ENCODE peak calls at places on chromosomes 3 and 15, in eight cellular contexts. Z, T, M, C, I, Q, V and X are unnamed samples.

GRCh38 chr15:68400066-68400456 is 31.9 kb downstream of the ITGA11 start:
- DNase-seq in T (no peak), I (no peak), V (peak; percentile 39), Q (no peak), M (no peak), Z (no peak), C (no peak), X (no peak)

GRCh38 chr3:61807865-61808276 is 246.5 kb downstream of the PTPRG start:
- DNase-seq in Z (peak; percentile 85), Q (no peak), V (no peak), I (no peak), M (no peak), T (no peak), C (no peak), X (no peak)

GRCh38 chr15:35545316-35545824 is 595 bp downstream of the DPH6 start:
- DNase-seq in M (peak; percentile 59), V (peak; percentile 70), C (no peak), I (peak; percentile 43), Q (peak; percentile 45), T (no peak), Z (peak; percentile 54), X (peak; percentile 28)

GRCh38 chr3:195119461-195120198 is 151.3 kb downstream of the XXYLT1 start:
- DNase-seq in I (no peak), Q (no peak), V (peak; percentile 97), C (no peak), Z (no peak), T (no peak), M (peak; percentile 80), X (no peak)

GRCh38 chr15:89105147-89105546 is 16.9 kb downstream of the ABHD2 start:
- DNase-seq in V (peak; percentile 97), M (no peak), I (no peak), T (no peak), Q (no peak), Z (no peak), C (no peak), X (no peak)

GRCh38 chr3:51371943-51372557 is 13.0 kb upstream of the MANF start:
- DNase-seq in I (no peak), Q (peak; percentile 65), C (peak; percentile 56), T (no peak), V (peak; percentile 88), Z (peak; percentile 70), M (peak; percentile 56), X (peak; percentile 57)

GRCh38 chr15:58053236-58054153 is 12.0 kb downstream of the ALDH1A2 start:
- DNase-seq in Q (no peak), M (no peak), T (no peak), I (no peak), Z (no peak), V (no peak), C (no peak), X (no peak)

GRCh38 chr3:52053307-52054304 is 2.8 kb downstream of the DUSP7 start:
- DNase-seq in M (no peak), I (no peak), V (peak; percentile 61), Z (no peak), T (no peak), Q (no peak), C (no peak), X (no peak)

GRCh38 chr3:13419356-13420050 is 619 bp downstream of the NUP210 start:
- DNase-seq in I (peak; percentile 44), Q (peak; percentile 58), T (no peak), Z (peak; percentile 75), V (no peak), C (peak; percentile 33), M (no peak), X (peak; percentile 53)

GRCh38 chr3:123421353-123422174 is 27.3 kb downstream of the ADCY5 start:
- DNase-seq in Q (peak; percentile 35), Z (no peak), M (no peak), V (peak; percentile 12), C (no peak), T (no peak), I (peak; percentile 61), X (no peak)

GRCh38 chr3:25441234-25441856 is 13.3 kb downstream of the RARB start:
- DNase-seq in C (no peak), I (no peak), T (no peak), M (no peak), Z (no peak), Q (no peak), V (no peak), X (no peak)

GRCh38 chr3:70028311-70028710 is 28.8 kb downstream of the SAMMSON start:
- DNase-seq in C (no peak), V (no peak), Q (no peak), M (no peak), Z (no peak), I (no peak), T (no peak), X (no peak)

DNA sequence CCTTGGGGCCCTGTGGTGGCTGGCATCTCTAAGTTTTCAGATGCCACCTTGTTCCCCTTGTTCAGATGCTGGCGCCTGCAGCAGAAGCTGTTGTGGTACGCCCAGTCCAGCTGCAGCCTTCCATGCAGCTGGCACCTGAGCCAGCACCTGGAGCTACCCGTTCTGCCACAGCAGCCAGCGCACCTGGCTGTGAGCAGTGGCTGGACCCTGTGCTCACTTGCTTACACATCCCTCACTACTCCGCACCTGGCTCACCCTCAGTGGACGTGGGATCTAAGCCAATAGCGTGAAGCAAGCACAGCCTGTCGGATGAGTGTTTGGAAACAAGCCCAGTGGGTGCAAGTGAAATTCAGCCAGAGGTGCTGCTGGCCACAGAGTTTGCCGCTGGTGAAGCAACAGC is 607.5 kb upstream of the BCHE start:
- DNase-seq in Z (no peak), I (no peak), C (no peak), V (no peak), T (no peak), M (no peak), Q (no peak), X (no peak)
- TF ChIP-seq CTCF in Z (no peak), I (no peak), C (no peak), V (no peak), T (no peak), M (no peak), Q (no peak), X (no peak)

DNA sequence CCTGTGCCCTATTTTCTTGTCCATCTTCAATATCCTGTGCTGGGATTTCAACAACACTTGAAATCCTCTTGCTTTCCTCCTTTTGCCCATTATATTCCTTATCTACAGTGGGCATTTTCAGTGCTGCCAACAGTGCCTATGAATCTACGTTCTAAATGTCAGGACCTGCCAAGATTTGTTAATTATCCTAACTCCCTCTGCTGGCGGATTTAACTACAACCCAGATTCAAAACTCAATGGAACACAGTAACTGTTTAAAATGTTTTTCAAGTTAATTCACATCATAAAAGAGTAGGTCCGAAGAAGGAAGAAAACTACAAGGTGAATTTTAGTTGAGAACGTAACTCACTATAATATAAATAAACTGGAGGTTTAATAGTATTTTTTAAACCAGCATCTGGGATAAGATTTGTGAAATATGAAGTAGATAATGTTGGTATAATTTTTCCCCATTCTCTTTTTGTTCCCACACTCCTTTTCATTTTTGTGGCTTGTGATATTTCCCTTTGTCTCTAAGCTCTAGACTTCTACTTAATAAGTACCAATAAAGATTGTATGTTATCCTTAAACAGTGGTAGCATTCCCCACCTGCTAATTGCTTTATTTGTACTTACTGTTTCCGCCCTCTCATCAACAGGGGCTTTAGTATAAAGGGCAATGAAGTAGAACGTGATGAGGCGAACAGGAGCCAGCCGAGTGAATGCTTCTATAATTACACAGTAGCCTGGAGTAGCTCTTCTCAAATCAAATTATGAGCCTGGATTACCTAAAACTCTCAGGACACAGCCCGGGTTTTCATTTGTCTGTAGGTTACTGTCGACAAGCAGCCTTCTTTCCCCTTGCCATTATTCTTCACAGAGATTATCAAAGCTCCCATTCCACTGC is 302.5 kb upstream of the ATP11B start:
- DNase-seq in V (peak; percentile 10), Z (peak; percentile 33), I (no peak), T (no peak), Q (peak; percentile 11), C (no peak), M (no peak), X (no peak)
- TF ChIP-seq CTCF in V (no peak), Z (peak; percentile 31), I (peak; percentile 32), T (peak; percentile 42), Q (peak; percentile 24), C (peak; percentile 64), M (peak; percentile 25), X (peak; percentile 67)

GRCh38 chr3:46408853-46409252 is 1.8 kb downstream of the CCRL2 start:
- DNase-seq in Q (no peak), M (no peak), V (no peak), T (no peak), C (no peak), I (no peak), Z (no peak), X (no peak)

GRCh38 chr3:46412786-46413298 is 5.8 kb downstream of the CCRL2 start:
- DNase-seq in I (no peak), V (no peak), Z (no peak), C (no peak), Q (no peak), M (no peak), T (no peak), X (no peak)

GRCh38 chr3:46409735-46410489 is 2.9 kb downstream of the CCRL2 start:
- DNase-seq in V (no peak), T (no peak), C (no peak), I (peak; percentile 41), Q (no peak), M (no peak), Z (no peak), X (no peak)

GRCh38 chr3:46410669-46411068 is 3.6 kb downstream of the CCRL2 start:
- DNase-seq in Q (no peak), C (no peak), T (no peak), V (no peak), M (no peak), I (no peak), Z (no peak), X (no peak)

GRCh38 chr3:46411271-46411670 is 4.2 kb downstream of the CCRL2 start:
- DNase-seq in Z (no peak), Q (no peak), V (no peak), M (no peak), T (no peak), C (no peak), I (no peak), X (no peak)
- TF ChIP-seq CTCF in Z (no peak), Q (no peak), V (no peak), M (peak; percentile 14), T (no peak), C (peak; percentile 36), I (no peak), X (no peak)

DNA sequence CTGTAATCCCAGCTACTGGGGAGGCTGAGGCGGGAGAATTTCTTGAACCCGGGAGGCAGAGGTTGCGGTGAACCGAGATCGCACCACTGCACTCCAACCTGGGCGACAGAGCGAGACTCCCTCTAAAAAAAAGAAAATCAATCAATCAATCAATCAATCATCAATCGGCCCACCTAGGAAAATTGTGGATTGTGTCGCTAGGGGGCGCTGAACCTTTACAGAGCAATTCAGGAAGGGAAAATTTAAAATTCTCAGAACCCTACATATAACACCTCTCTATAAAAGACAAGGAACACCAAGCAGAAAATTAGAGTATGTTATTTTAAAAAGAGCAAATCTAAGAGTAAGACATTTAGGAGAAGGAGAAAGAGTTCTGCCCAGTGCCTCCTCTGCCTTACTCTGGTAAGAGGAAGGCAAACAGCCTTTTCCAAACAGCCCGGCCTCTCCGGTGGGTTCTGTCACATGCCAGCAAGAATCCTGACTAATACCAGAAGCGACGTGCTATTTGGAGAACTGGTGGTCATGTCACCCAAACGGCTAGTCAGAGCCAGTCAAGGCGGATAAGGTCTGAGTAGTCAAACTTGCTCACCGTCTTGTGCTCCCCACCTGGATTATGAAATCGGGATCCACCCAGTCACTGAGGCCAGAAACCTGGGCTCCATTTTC is 22.3 kb upstream of the SMCO1 start:
- DNase-seq in Q (no peak), C (no peak), Z (peak; percentile 48), T (no peak), V (peak; percentile 68), M (no peak), I (no peak), X (peak; percentile 60)
- TF ChIP-seq CTCF in Q (peak; percentile 40), C (peak; percentile 66), Z (peak; percentile 58), T (peak; percentile 48), V (peak; percentile 58), M (peak; percentile 68), I (peak; percentile 63), X (peak; percentile 88)